ENCODE peak calls at places on chromosomes 4 and X, in ten cellular contexts. V is fibroblast of pulmonary artery; O is activated gamma-delta T cell; L is GM23248; I is HT-29; A is pancreas; F is NCI-H2171; H is upper lobe of left lung; X is ecto neural progenitor cell; P is stimulated activated CD4-positive, alpha-beta T cell treated with anti-CD3 and anti-CD28 coated beads, Interleukin-1b, Interleukin-23, amount 100 ng/mL, for 24 hours. E is an unnamed sample.

GRCh38 chr4:183550345-183551080 is 45.7 kb downstream of the ING2 start:
- DNase-seq in V (no peak), O (no peak), L (no peak), I (no peak), A (no peak), F (no peak), H (no peak), X (no peak), P (no peak), E (no peak)

GRCh38 chr4:69830529-69831269 is 29.2 kb downstream of the SULT1E1 start:
- DNase-seq in V (peak), O (no peak), L (peak), I (peak), A (no peak), F (no peak), H (no peak), X (no peak), P (no peak), E (no peak)

GRCh38 chr4:173530326-173531062 is 465 bp upstream of the HAND2 start:
- DNase-seq in V (peak), O (no peak), L (peak), I (no peak), A (no peak), F (no peak), H (no peak), X (no peak), P (no peak), E (no peak)

GRCh38 chrX:148310402-148311200 is 189.8 kb upstream of the AFF2 start:
- DNase-seq in V (no peak), O (no peak), L (no peak), I (no peak), A (no peak), F (no peak), H (no peak), X (no peak), P (no peak), E (no peak)

GRCh38 chr4:130393246-130394041 is 1297.5 kb downstream of the C4orf33 start:
- DNase-seq in V (peak), O (no peak), L (peak), I (no peak), A (no peak), F (no peak), H (no peak), X (no peak), P (no peak), E (no peak)

GRCh38 chr4:151573945-151574344 is 165.0 kb downstream of the FHIP1A start:
- DNase-seq in V (no peak), O (no peak), L (peak), I (no peak), A (no peak), F (no peak), H (peak), X (no peak), P (no peak), E (no peak)

GRCh38 chr4:4913628-4914027 is 54.2 kb downstream of the MSX1 start:
- DNase-seq in V (no peak), O (no peak), L (no peak), I (no peak), A (no peak), F (no peak), H (no peak), X (no peak), P (no peak), E (no peak)

GRCh38 chrX:131895807-131896206 is 127.3 kb upstream of the STK26 start:
- DNase-seq in V (no peak), O (no peak), L (no peak), I (no peak), A (no peak), F (no peak), H (no peak), X (no peak), P (no peak), E (no peak)

GRCh38 chr4:88880001-88880400 is 177.0 kb downstream of the FAM13A start:
- DNase-seq in V (no peak), O (no peak), L (no peak), I (no peak), A (no peak), F (no peak), H (no peak), X (no peak), P (no peak), E (no peak)

GRCh38 chr4:95599777-95600436 is 51.1 kb upstream of the UNC5C start:
- DNase-seq in V (no peak), O (no peak), L (no peak), I (no peak), A (no peak), F (no peak), H (no peak), X (no peak), P (no peak), E (no peak)

GRCh38 chr4:16852168-16852567 is 46.3 kb downstream of the LDB2 start:
- DNase-seq in V (no peak), O (no peak), L (no peak), I (no peak), A (no peak), F (no peak), H (no peak), X (no peak), P (no peak), E (no peak)

GRCh38 chr4:7237863-7238262 is 45.5 kb downstream of the SORCS2 start:
- DNase-seq in V (no peak), O (no peak), L (peak), I (no peak), A (no peak), F (no peak), H (no peak), X (no peak), P (no peak), E (no peak)

GRCh38 chrX:72461766-72462165 is 110.9 kb downstream of the HDAC8 start:
- DNase-seq in V (peak), O (no peak), L (no peak), I (no peak), A (no peak), F (no peak), H (no peak), X (no peak), P (no peak), E (no peak)

GRCh38 chr4:110663206-110663605 is 40.3 kb upstream of the PITX2 start:
- DNase-seq in V (no peak), O (no peak), L (no peak), I (no peak), A (no peak), F (no peak), H (no peak), X (no peak), P (no peak), E (no peak)

GRCh38 chr4:129342820-129343219 is 246.9 kb downstream of the C4orf33 start:
- DNase-seq in V (peak), O (no peak), L (peak), I (peak), A (no peak), F (no peak), H (no peak), X (no peak), P (no peak), E (no peak)

GRCh38 chr4:136925203-136925602 is 607.1 kb downstream of the PCDH18 start:
- DNase-seq in V (no peak), O (no peak), L (no peak), I (no peak), A (no peak), F (no peak), H (no peak), X (no peak), P (no peak), E (no peak)

GRCh38 chr4:152815078-152815477 is 35.3 kb downstream of the ARFIP1 start:
- DNase-seq in V (peak), O (no peak), L (peak), I (no peak), A (no peak), F (no peak), H (no peak), X (no peak), P (no peak), E (no peak)

GRCh38 chr4:145488310-145488709 is 6.7 kb downstream of the SMAD1 start:
- DNase-seq in V (no peak), O (no peak), L (no peak), I (no peak), A (no peak), F (no peak), H (no peak), X (no peak), P (no peak), E (no peak)

GRCh38 chr4:61938250-61938846 is 738.2 kb downstream of the ADGRL3 start:
- DNase-seq in V (no peak), O (no peak), L (no peak), I (no peak), A (no peak), F (no peak), H (no peak), X (no peak), P (no peak), E (no peak)

GRCh38 chr4:3288571-3289094 is 4.2 kb upstream of the RGS12 start:
- DNase-seq in V (no peak), O (no peak), L (no peak), I (no peak), A (peak), F (no peak), H (no peak), X (no peak), P (no peak), E (no peak)

GRCh38 chr4:177573487-177573886 is 131.2 kb upstream of the AGA start:
- DNase-seq in V (peak), O (no peak), L (peak), I (peak), A (no peak), F (no peak), H (no peak), X (no peak), P (no peak), E (no peak)

GRCh38 chr4:88005086-88005485 is 2.3 kb upstream of the PKD2 start:
- DNase-seq in V (peak), O (no peak), L (peak), I (no peak), A (no peak), F (no peak), H (no peak), X (no peak), P (no peak), E (no peak)

GRCh38 chr4:184282251-184282713 is 64.6 kb upstream of the ENPP6 start:
- DNase-seq in V (no peak), O (no peak), L (peak), I (no peak), A (no peak), F (no peak), H (peak), X (no peak), P (no peak), E (peak)

GRCh38 chrX:82087699-82088098 is 885.8 kb downstream of the SH3BGRL start:
- DNase-seq in V (no peak), O (no peak), L (no peak), I (no peak), A (no peak), F (no peak), H (no peak), X (no peak), P (no peak), E (no peak)

GRCh38 chrX:46308106-46308505 is 237.1 kb downstream of the ZNF674 start:
- DNase-seq in V (no peak), O (no peak), L (no peak), I (no peak), A (no peak), F (no peak), H (no peak), X (no peak), P (no peak), E (no peak)

GRCh38 chrX:100980608-100981497 is 11.3 kb downstream of the ARL13A start:
- DNase-seq in V (peak), O (no peak), L (peak), I (peak), A (no peak), F (no peak), H (peak), X (no peak), P (no peak), E (no peak)

GRCh38 chrX:53048169-53049126 is at the start of gene GPR173:
- DNase-seq in V (peak), O (no peak), L (peak), I (no peak), A (peak), F (peak), H (peak), X (peak), P (no peak), E (peak)

GRCh38 chr4:24988776-24989175 is 42.0 kb downstream of the LGI2 start:
- DNase-seq in V (peak), O (no peak), L (peak), I (peak), A (no peak), F (no peak), H (no peak), X (peak), P (no peak), E (peak)

GRCh38 chr4:169253904-169254303 is 16.9 kb downstream of the SH3RF1 start:
- DNase-seq in V (peak), O (no peak), L (peak), I (no peak), A (no peak), F (no peak), H (no peak), X (no peak), P (no peak), E (no peak)

GRCh38 chr4:103948244-103949018 is 228.6 kb upstream of the TACR3 start:
- DNase-seq in V (no peak), O (no peak), L (no peak), I (peak), A (no peak), F (no peak), H (no peak), X (no peak), P (no peak), E (no peak)

GRCh38 chr4:168514249-168514852 is 17.5 kb downstream of the PALLD start:
- DNase-seq in V (peak), O (no peak), L (peak), I (peak), A (no peak), F (no peak), H (no peak), X (no peak), P (no peak), E (no peak)

GRCh38 chr4:59598233-59598618 is 1601.9 kb upstream of the ADGRL3 start:
- DNase-seq in V (no peak), O (no peak), L (no peak), I (no peak), A (no peak), F (no peak), H (peak), X (no peak), P (no peak), E (no peak)

E was measured in endothelial cell.